ENCODE peak calls at places on chromosomes 5 and 9, in nine cellular contexts. One of them, this sample, is unnamed.

GRCh38 chr5:139417214-139417613 is 13.3 kb upstream of the SPATA24 start:
- DNase-seq in PC-9: no peak
- DNase-seq in neuronal stem cell: no peak
- DNase-seq in Karpas-422: no peak
- DNase-seq in GM23248: no peak
- DNase-seq in fibroblast of lung: peak
- DNase-seq in IMR-90: peak
- DNase-seq in hepatocyte: no peak
- DNase-seq in mammary epithelial cell: no peak
- DNase-seq in this sample: peak

GRCh38 chr5:1667648-1668140 is 131.9 kb downstream of the MRPL36 start:
- DNase-seq in PC-9: no peak
- DNase-seq in neuronal stem cell: no peak
- DNase-seq in Karpas-422: no peak
- DNase-seq in GM23248: no peak
- DNase-seq in fibroblast of lung: no peak
- DNase-seq in IMR-90: no peak
- DNase-seq in hepatocyte: no peak
- DNase-seq in mammary epithelial cell: no peak
- DNase-seq in this sample: no peak

GRCh38 chr5:175823731-175824525 is 47.5 kb upstream of the CPLX2 start:
- DNase-seq in PC-9: no peak
- DNase-seq in neuronal stem cell: no peak
- DNase-seq in Karpas-422: no peak
- DNase-seq in GM23248: no peak
- DNase-seq in fibroblast of lung: no peak
- DNase-seq in IMR-90: no peak
- DNase-seq in hepatocyte: no peak
- DNase-seq in mammary epithelial cell: no peak
- DNase-seq in this sample: no peak

GRCh38 chr5:76675364-76675763 is 40.6 kb upstream of the F2R start:
- DNase-seq in PC-9: no peak
- DNase-seq in neuronal stem cell: no peak
- DNase-seq in Karpas-422: no peak
- DNase-seq in GM23248: no peak
- DNase-seq in fibroblast of lung: no peak
- DNase-seq in IMR-90: no peak
- DNase-seq in hepatocyte: no peak
- DNase-seq in mammary epithelial cell: no peak
- DNase-seq in this sample: no peak

GRCh38 chr9:130490981-130491380 is 46.2 kb downstream of the ASS1 start:
- DNase-seq in PC-9: no peak
- DNase-seq in neuronal stem cell: no peak
- DNase-seq in Karpas-422: no peak
- DNase-seq in GM23248: no peak
- DNase-seq in fibroblast of lung: no peak
- DNase-seq in IMR-90: no peak
- DNase-seq in hepatocyte: no peak
- DNase-seq in mammary epithelial cell: no peak
- DNase-seq in this sample: no peak

GRCh38 chr5:65611524-65611923 is 12.6 kb downstream of the TRIM23 start:
- DNase-seq in PC-9: peak
- DNase-seq in neuronal stem cell: no peak
- DNase-seq in Karpas-422: peak
- DNase-seq in GM23248: no peak
- DNase-seq in fibroblast of lung: peak
- DNase-seq in IMR-90: peak
- DNase-seq in hepatocyte: peak
- DNase-seq in mammary epithelial cell: peak
- DNase-seq in this sample: no peak

GRCh38 chr5:142960309-142960696 is 190.1 kb downstream of the ARHGAP26 start:
- DNase-seq in PC-9: peak
- DNase-seq in neuronal stem cell: no peak
- DNase-seq in Karpas-422: no peak
- DNase-seq in GM23248: peak
- DNase-seq in fibroblast of lung: peak
- DNase-seq in IMR-90: peak
- DNase-seq in hepatocyte: no peak
- DNase-seq in mammary epithelial cell: peak
- DNase-seq in this sample: peak

GRCh38 chr5:77400645-77401044 is 91.5 kb downstream of the WDR41 start:
- DNase-seq in PC-9: no peak
- DNase-seq in neuronal stem cell: no peak
- DNase-seq in Karpas-422: no peak
- DNase-seq in GM23248: peak
- DNase-seq in fibroblast of lung: peak
- DNase-seq in IMR-90: peak
- DNase-seq in hepatocyte: no peak
- DNase-seq in mammary epithelial cell: no peak
- DNase-seq in this sample: peak

GRCh38 chr5:76571595-76571994 is 51.6 kb downstream of the F2RL2 start:
- DNase-seq in PC-9: no peak
- DNase-seq in neuronal stem cell: no peak
- DNase-seq in Karpas-422: no peak
- DNase-seq in GM23248: no peak
- DNase-seq in fibroblast of lung: no peak
- DNase-seq in IMR-90: no peak
- DNase-seq in hepatocyte: no peak
- DNase-seq in mammary epithelial cell: no peak
- DNase-seq in this sample: no peak

GRCh38 chr9:75552941-75553340 is 337.5 kb upstream of the PCSK5 start:
- DNase-seq in PC-9: no peak
- DNase-seq in neuronal stem cell: no peak
- DNase-seq in Karpas-422: peak
- DNase-seq in GM23248: peak
- DNase-seq in fibroblast of lung: peak
- DNase-seq in IMR-90: no peak
- DNase-seq in hepatocyte: no peak
- DNase-seq in mammary epithelial cell: no peak
- DNase-seq in this sample: no peak

GRCh38 chr5:93421987-93422391 is 159.0 kb downstream of the NR2F1-AS1 start:
- DNase-seq in PC-9: no peak
- DNase-seq in neuronal stem cell: no peak
- DNase-seq in Karpas-422: no peak
- DNase-seq in GM23248: no peak
- DNase-seq in fibroblast of lung: peak
- DNase-seq in IMR-90: no peak
- DNase-seq in hepatocyte: no peak
- DNase-seq in mammary epithelial cell: no peak
- DNase-seq in this sample: no peak

GRCh38 chr5:86981898-86982297 is 285.8 kb upstream of the RASA1 start:
- DNase-seq in PC-9: no peak
- DNase-seq in neuronal stem cell: no peak
- DNase-seq in Karpas-422: no peak
- DNase-seq in GM23248: no peak
- DNase-seq in fibroblast of lung: no peak
- DNase-seq in IMR-90: no peak
- DNase-seq in hepatocyte: no peak
- DNase-seq in mammary epithelial cell: peak
- DNase-seq in this sample: no peak

GRCh38 chr9:79471577-79472543 is 99.9 kb upstream of the TLE4 start:
- DNase-seq in PC-9: no peak
- DNase-seq in neuronal stem cell: no peak
- DNase-seq in Karpas-422: peak
- DNase-seq in GM23248: peak
- DNase-seq in fibroblast of lung: peak
- DNase-seq in IMR-90: peak
- DNase-seq in hepatocyte: peak
- DNase-seq in mammary epithelial cell: peak
- DNase-seq in this sample: peak

GRCh38 chr5:10563132-10563939 is 534 bp upstream of the ANKRD33B start:
- DNase-seq in PC-9: no peak
- DNase-seq in neuronal stem cell: peak
- DNase-seq in Karpas-422: no peak
- DNase-seq in GM23248: peak
- DNase-seq in fibroblast of lung: peak
- DNase-seq in IMR-90: peak
- DNase-seq in hepatocyte: peak
- DNase-seq in mammary epithelial cell: peak
- DNase-seq in this sample: peak

GRCh38 chr9:92614763-92615441 is 55.0 kb downstream of the IPPK start:
- DNase-seq in PC-9: no peak
- DNase-seq in neuronal stem cell: no peak
- DNase-seq in Karpas-422: no peak
- DNase-seq in GM23248: peak
- DNase-seq in fibroblast of lung: no peak
- DNase-seq in IMR-90: no peak
- DNase-seq in hepatocyte: no peak
- DNase-seq in mammary epithelial cell: no peak
- DNase-seq in this sample: no peak

GRCh38 chr9:36485647-36486453 is 85.8 kb upstream of the RNF38 start:
- DNase-seq in PC-9: no peak
- DNase-seq in neuronal stem cell: peak
- DNase-seq in Karpas-422: no peak
- DNase-seq in GM23248: peak
- DNase-seq in fibroblast of lung: peak
- DNase-seq in IMR-90: peak
- DNase-seq in hepatocyte: peak
- DNase-seq in mammary epithelial cell: no peak
- DNase-seq in this sample: no peak
- H3K4me3 ChIP-seq in PC-9: peak
- H3K4me3 ChIP-seq in neuronal stem cell: peak
- H3K4me3 ChIP-seq in Karpas-422: peak
- H3K4me3 ChIP-seq in GM23248: peak
- H3K4me3 ChIP-seq in fibroblast of lung: peak
- H3K4me3 ChIP-seq in IMR-90: peak
- H3K4me3 ChIP-seq in hepatocyte: peak
- H3K4me3 ChIP-seq in mammary epithelial cell: peak
- H3K4me3 ChIP-seq in this sample: peak

DNA sequence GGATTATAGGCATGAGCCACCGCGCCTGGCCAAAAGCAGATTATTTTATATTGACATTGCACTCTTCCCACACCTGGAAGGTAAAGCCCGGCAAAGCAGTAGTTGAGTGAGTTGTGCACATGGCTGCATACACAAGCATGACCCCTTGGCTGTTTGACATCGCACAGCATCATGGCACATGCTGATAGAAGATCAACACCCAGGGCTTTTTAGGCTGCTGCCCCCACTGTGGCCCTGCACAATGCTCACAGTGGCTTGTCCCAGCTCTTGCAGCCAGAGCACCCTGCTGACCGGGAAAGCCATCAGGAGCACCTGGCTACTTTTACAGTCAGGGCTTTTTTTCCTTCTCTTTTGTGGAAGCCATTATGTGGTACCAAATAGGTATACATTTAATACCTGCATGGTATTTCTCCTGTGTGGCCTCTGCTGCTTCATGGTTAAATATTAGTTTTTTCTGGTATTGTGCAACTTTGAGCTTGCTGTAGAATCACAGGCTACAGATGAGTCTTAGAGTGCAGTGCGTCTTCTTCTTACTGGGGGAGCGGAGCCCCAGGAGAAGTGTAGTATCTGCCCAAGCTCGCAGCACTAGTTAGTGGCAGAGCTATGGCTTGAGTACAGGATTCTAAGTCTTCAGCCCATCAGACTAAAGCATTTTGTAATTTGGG is 264.5 kb downstream of the AOPEP start:
- DNase-seq in PC-9: no peak
- DNase-seq in neuronal stem cell: no peak
- DNase-seq in Karpas-422: no peak
- DNase-seq in GM23248: no peak
- DNase-seq in fibroblast of lung: no peak
- DNase-seq in IMR-90: no peak
- DNase-seq in hepatocyte: no peak
- DNase-seq in mammary epithelial cell: no peak
- DNase-seq in this sample: no peak
- H3K4me2 ChIP-seq in PC-9: no peak
- H3K4me2 ChIP-seq in neuronal stem cell: no peak
- H3K4me2 ChIP-seq in Karpas-422: no peak
- H3K4me2 ChIP-seq in GM23248: no peak
- H3K4me2 ChIP-seq in fibroblast of lung: no peak
- H3K4me2 ChIP-seq in IMR-90: no peak
- H3K4me2 ChIP-seq in hepatocyte: no peak
- H3K4me2 ChIP-seq in mammary epithelial cell: no peak
- H3K4me2 ChIP-seq in this sample: no peak

GRCh38 chr5:141338538-141339306 is at the start of gene PCDHGA2:
- DNase-seq in PC-9: no peak
- DNase-seq in neuronal stem cell: no peak
- DNase-seq in Karpas-422: peak
- DNase-seq in GM23248: peak
- DNase-seq in fibroblast of lung: peak
- DNase-seq in IMR-90: peak
- DNase-seq in hepatocyte: no peak
- DNase-seq in mammary epithelial cell: peak
- DNase-seq in this sample: no peak
- H2AFZ ChIP-seq in PC-9: no peak
- H2AFZ ChIP-seq in neuronal stem cell: no peak
- H2AFZ ChIP-seq in Karpas-422: no peak
- H2AFZ ChIP-seq in GM23248: peak
- H2AFZ ChIP-seq in fibroblast of lung: peak
- H2AFZ ChIP-seq in IMR-90: peak
- H2AFZ ChIP-seq in hepatocyte: no peak
- H2AFZ ChIP-seq in mammary epithelial cell: peak
- H2AFZ ChIP-seq in this sample: no peak

GRCh38 chr5:171307843-171308452 is 1.1 kb upstream of the TLX3 start:
- DNase-seq in PC-9: no peak
- DNase-seq in neuronal stem cell: no peak
- DNase-seq in Karpas-422: no peak
- DNase-seq in GM23248: no peak
- DNase-seq in fibroblast of lung: no peak
- DNase-seq in IMR-90: no peak
- DNase-seq in hepatocyte: no peak
- DNase-seq in mammary epithelial cell: no peak
- DNase-seq in this sample: no peak

GRCh38 chr5:171308453-171309275 is at the start of gene TLX3:
- DNase-seq in PC-9: no peak
- DNase-seq in neuronal stem cell: no peak
- DNase-seq in Karpas-422: no peak
- DNase-seq in GM23248: no peak
- DNase-seq in fibroblast of lung: no peak
- DNase-seq in IMR-90: peak
- DNase-seq in hepatocyte: no peak
- DNase-seq in mammary epithelial cell: peak
- DNase-seq in this sample: peak

GRCh38 chr5:171306785-171307591 is 2.1 kb upstream of the TLX3 start:
- DNase-seq in PC-9: no peak
- DNase-seq in neuronal stem cell: no peak
- DNase-seq in Karpas-422: no peak
- DNase-seq in GM23248: no peak
- DNase-seq in fibroblast of lung: no peak
- DNase-seq in IMR-90: no peak
- DNase-seq in hepatocyte: no peak
- DNase-seq in mammary epithelial cell: no peak
- DNase-seq in this sample: no peak

GRCh38 chr5:171309276-171309525 is 153 bp downstream of the TLX3 start:
- DNase-seq in PC-9: no peak
- DNase-seq in neuronal stem cell: no peak
- DNase-seq in Karpas-422: no peak
- DNase-seq in GM23248: no peak
- DNase-seq in fibroblast of lung: no peak
- DNase-seq in IMR-90: no peak
- DNase-seq in hepatocyte: no peak
- DNase-seq in mammary epithelial cell: no peak
- DNase-seq in this sample: no peak

DNA sequence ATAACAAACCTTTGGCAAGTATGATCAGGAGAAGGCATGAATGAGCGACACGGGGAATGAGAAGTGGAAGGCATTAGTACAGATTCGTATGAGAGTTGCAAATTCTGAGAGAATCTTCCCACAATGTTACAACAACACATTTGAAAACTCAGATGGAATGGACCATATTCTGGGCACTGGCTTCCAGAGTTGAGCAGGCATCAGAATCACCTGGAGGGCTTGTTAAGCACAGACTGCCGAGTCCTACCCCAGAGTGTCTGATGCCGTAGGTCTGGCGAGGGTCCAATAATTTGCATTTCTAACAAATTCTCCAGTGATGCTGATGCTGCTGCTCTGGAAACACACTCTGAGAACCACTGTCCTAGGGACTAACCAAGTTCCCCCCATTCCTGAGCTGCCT is 2.9 kb upstream of the TLX3 start:
- DNase-seq in PC-9: no peak
- DNase-seq in neuronal stem cell: no peak
- DNase-seq in Karpas-422: no peak
- DNase-seq in GM23248: no peak
- DNase-seq in fibroblast of lung: no peak
- DNase-seq in IMR-90: no peak
- DNase-seq in hepatocyte: no peak
- DNase-seq in mammary epithelial cell: no peak
- DNase-seq in this sample: no peak
- H3K4me3 ChIP-seq in PC-9: no peak
- H3K4me3 ChIP-seq in neuronal stem cell: no peak
- H3K4me3 ChIP-seq in Karpas-422: no peak
- H3K4me3 ChIP-seq in GM23248: no peak
- H3K4me3 ChIP-seq in fibroblast of lung: no peak
- H3K4me3 ChIP-seq in IMR-90: no peak
- H3K4me3 ChIP-seq in hepatocyte: no peak
- H3K4me3 ChIP-seq in mammary epithelial cell: no peak
- H3K4me3 ChIP-seq in this sample: no peak

This sample was measured in mesenchymal stem cell.